ENCODE peak calls at places on chromosome 4, in five cellular contexts. K is K562, S is A549, E is HepG2, Q is H1. I is an unnamed sample.

GRCh38 chr4:149280886-149281285 is 534.8 kb downstream of the IQCM start:
- DNase-seq in K (no peak), S (no peak), E (no peak), Q (no peak), I (no peak)

GRCh38 chr4:152665691-152666410 is 13.9 kb downstream of the TMEM154 start:
- DNase-seq in K (no peak), S (no peak), E (no peak), Q (no peak), I (no peak)

GRCh38 chr4:72977936-72978485 is 91.5 kb downstream of the COX18 start:
- DNase-seq in K (no peak), S (no peak), E (no peak), Q (no peak), I (no peak)

GRCh38 chr4:38930199-38930598 is 62.6 kb downstream of the FAM114A1 start:
- DNase-seq in K (no peak), S (no peak), E (no peak), Q (no peak), I (no peak)

GRCh38 chr4:128191115-128191897 is 96.3 kb downstream of the PGRMC2 start:
- DNase-seq in K (peak; percentile 65), S (peak; percentile 70), E (peak; percentile 63), Q (peak; percentile 69), I (peak; percentile 76)

GRCh38 chr4:48109413-48110263 is 24.4 kb downstream of the TXK start:
- DNase-seq in K (no peak), S (peak; percentile 59), E (peak; percentile 62), Q (no peak), I (peak; percentile 66)

GRCh38 chr4:106306561-106306960 is 9.4 kb downstream of the TBCK start:
- DNase-seq in K (no peak), S (no peak), E (no peak), Q (no peak), I (no peak)

GRCh38 chr4:3880595-3881120 is 114.5 kb downstream of the ADRA2C start:
- DNase-seq in K (peak; percentile 71), S (peak; percentile 57), E (peak; percentile 56), Q (peak; percentile 95), I (peak; percentile 55)

GRCh38 chr4:134551348-134551747 is 349.8 kb upstream of the PABPC4L start:
- DNase-seq in K (no peak), S (no peak), E (no peak), Q (no peak), I (no peak)

GRCh38 chr4:15293678-15294077 is 134.2 kb upstream of the C1QTNF7 start:
- DNase-seq in K (no peak), S (no peak), E (no peak), Q (no peak), I (no peak)

GRCh38 chr4:82984459-82984858 is 26.2 kb downstream of the LIN54 start:
- DNase-seq in K (peak; percentile 28), S (peak; percentile 77), E (peak; percentile 10), Q (no peak), I (peak; percentile 5)

GRCh38 chr4:177557416-177557815 is 115.2 kb upstream of the AGA start:
- DNase-seq in K (no peak), S (no peak), E (no peak), Q (no peak), I (no peak)

GRCh38 chr4:177558995-177559394 is 116.8 kb upstream of the AGA start:
- DNase-seq in K (no peak), S (no peak), E (no peak), Q (no peak), I (no peak)

DNA sequence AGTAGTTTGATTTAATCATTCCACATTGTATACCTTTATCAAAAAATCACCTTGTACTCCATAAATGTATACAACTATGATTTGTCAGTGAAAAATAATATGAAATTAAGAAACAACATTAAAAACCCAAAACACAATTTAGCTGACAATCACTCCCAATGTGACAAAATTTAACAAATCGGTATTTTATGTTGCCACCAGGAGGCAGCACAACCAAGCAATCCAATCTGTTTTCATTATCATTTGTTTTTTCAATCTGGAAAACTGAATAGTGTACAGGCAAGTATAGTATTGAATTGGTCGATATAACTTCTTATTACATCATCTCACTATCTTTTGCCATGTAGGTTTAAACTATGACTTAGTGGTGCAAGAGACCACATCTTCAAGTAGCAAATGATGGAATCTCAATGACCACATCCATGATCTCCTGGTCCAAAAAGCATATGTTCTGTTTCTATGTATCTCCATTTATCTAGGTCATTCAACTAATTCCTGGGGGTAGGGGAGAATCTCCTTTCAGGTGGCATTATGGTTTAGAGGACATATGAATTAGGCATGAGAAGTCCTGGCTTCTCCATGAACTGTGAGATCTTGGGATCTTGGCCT is 112.8 kb upstream of the AGA start:
- DNase-seq in K (peak; percentile 22), S (peak; percentile 19), E (no peak), Q (peak; percentile 50), I (peak; percentile 7)
- TF ChIP-seq JUN in K (no peak), S (no peak), E (no peak), Q (no peak), I (no peak)

DNA sequence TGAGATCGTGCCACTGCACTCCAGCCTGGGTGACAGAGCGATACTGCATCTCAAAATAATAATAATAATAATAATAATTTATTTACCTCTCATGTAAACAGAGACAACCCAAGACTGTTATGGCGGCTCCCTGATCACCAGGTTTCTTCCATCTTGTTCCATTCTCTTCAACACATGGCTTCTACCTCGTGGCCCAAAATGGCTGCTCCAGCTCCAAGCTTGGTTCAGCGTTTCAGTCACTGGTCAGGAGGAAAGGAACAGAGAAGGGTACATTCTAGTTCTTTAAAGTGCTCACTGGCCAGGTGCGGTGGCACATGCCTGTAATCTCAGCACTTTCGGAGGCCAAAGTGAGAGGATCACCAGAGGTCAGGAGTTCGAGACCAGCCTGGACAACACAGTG is 24.9 kb upstream of the CHRNA9 start:
- DNase-seq in K (no peak), S (no peak), E (no peak), Q (no peak), I (no peak)
- H3K4me1 ChIP-seq in K (peaks cover 12% of the 10 kb centered on the region), S (peaks cover 31% of the 10 kb centered on the region), E (peaks cover 5% of the 10 kb centered on the region), Q (peaks cover 11% of the 10 kb centered on the region), I (peaks cover 11% of the 10 kb centered on the region)

GRCh38 chr4:184150102-184150839 is 67.4 kb downstream of the ENPP6 start:
- DNase-seq in K (no peak), S (no peak), E (peak; percentile 9), Q (no peak), I (no peak)

GRCh38 chr4:184151988-184152485 is 65.6 kb downstream of the ENPP6 start:
- DNase-seq in K (no peak), S (no peak), E (no peak), Q (no peak), I (no peak)

GRCh38 chr4:184157322-184157721 is 60.4 kb downstream of the ENPP6 start:
- DNase-seq in K (no peak), S (no peak), E (no peak), Q (no peak), I (no peak)

GRCh38 chr4:184156169-184156568 is 61.5 kb downstream of the ENPP6 start:
- DNase-seq in K (no peak), S (no peak), E (no peak), Q (no peak), I (no peak)

DNA sequence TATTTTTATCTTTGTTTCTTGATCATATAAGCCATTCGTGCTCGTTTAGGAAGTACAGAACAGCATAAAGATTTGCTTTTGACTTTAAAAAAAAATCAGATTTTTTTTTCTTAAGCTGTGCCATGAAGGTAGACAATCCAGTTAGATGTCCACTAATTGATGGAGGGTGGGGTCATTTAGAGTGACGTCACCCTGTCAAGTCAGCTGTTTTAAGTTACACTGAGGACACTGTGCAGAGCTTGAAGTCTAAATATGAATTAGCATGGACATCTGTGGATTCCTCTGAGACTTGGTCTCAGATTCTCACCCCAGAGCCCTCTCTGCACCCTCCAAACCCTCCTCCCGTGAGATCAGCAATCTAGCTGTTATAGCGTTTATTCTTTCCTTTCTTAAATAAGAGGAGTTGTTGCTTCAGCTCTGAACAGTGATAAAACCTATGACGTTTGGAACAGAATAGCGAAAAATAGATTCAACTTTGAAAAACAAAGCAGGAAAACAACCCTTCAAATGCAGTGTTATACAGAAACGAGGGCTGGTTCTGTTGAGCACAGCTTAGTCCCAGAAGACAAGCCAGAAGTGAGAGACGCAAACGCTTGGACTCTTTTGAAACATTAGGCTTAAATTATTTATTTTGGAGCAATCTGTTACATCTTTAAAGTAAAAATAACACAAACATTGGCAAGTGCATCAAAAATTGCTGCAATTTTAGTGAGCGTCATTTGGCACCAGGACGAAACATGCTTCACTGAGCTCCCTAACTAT is 63.7 kb downstream of the ENPP6 start:
- DNase-seq in K (no peak), S (no peak), E (no peak), Q (no peak), I (no peak)
- TF ChIP-seq JUN in K (no peak), S (no peak), E (no peak), Q (no peak), I (no peak)

DNA sequence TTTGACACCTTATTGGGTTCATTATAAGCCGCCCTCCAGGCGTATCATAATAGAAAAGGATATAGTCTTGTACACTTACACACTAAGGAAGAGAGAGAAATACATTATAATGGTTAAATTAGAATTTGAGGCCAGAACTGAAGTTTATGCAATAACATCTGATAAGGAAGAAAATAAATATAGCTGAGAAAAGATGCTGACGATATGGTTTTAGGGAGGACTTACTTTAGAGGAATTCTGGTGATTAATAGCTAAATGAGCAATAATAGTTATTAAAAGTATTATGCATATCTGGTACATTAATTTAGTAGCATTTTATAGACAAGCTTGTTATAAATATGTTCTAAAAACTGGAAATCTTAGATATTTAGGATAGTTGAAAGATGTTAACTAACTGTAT is 12.1 kb downstream of the MCUB start:
- DNase-seq in K (no peak), S (no peak), E (no peak), Q (no peak), I (no peak)
- H3K4me1 ChIP-seq in K (no peaks in the 10 kb centered on the region), S (no peaks in the 10 kb centered on the region), E (no peaks in the 10 kb centered on the region), Q (no peaks in the 10 kb centered on the region), I (peaks cover 13% of the 10 kb centered on the region)

GRCh38 chr4:170027181-170027829 is 1.1 kb upstream of the MFAP3L start:
- DNase-seq in K (peak; percentile 96), S (peak; percentile 93), E (peak; percentile 78), Q (peak; percentile 98), I (peak; percentile 86)
- TF ChIP-seq JUN in K (no peak), S (no peak), E (no peak), Q (no peak), I (no peak)

DNA sequence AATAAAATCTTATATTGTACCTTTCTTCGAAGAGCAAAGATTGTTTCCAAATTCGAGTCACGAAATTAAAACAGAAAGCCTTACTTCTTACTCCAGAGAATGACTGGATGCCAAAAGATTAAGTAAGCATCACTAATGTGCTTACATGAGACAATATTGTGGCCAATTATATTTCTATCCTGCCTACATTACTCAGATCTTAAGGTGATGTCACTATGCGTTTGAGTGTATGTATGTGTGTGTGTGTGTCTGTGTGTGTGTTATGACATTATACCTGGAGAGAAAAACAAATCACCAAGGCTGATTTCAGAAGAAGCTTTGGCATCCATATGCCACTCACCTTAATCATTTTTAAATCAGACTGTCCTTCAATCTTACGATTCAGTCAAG is 556.3 kb downstream of the PPARGC1A start:
- DNase-seq in K (no peak), S (no peak), E (no peak), Q (no peak), I (no peak)
- H3K4me1 ChIP-seq in K (no peaks in the 10 kb centered on the region), S (peaks cover 8% of the 10 kb centered on the region), E (no peaks in the 10 kb centered on the region), Q (peaks cover 8% of the 10 kb centered on the region), I (no peaks in the 10 kb centered on the region)

I was measured in endothelial cell of umbilical vein.